ENCODE peak calls at places on chromosomes 7 and 10, in six cellular contexts. E is tibial nerve; A is NCI-H446; Q is posterior vena cava; S is central memory CD8-positive, alpha-beta T cell; W is BE2C. B is an unnamed sample.

GRCh38 chr10:25014579-25014978 is 1.4 kb downstream of the ENKUR start:
- DNase-seq in S (no peak), Q (no peak), W (no peak), E (no peak), A (no peak), B (no peak)

GRCh38 chr7:81770823-81771222 is 976 bp upstream of the HGF start:
- DNase-seq in E (no peak), A (no peak), Q (no peak), W (no peak), S (no peak), B (no peak)

GRCh38 chr10:7438196-7438986 is 27.6 kb upstream of the SFMBT2 start:
- DNase-seq in E (no peak), Q (no peak), A (no peak), S (no peak), W (no peak), B (peak)

GRCh38 chr7:110514973-110515372 is 576.0 kb upstream of the LRRN3 start:
- DNase-seq in A (no peak), S (no peak), Q (no peak), E (no peak), W (no peak), B (no peak)

GRCh38 chr7:141685285-141686035 is 16.5 kb downstream of the DENND11 start:
- DNase-seq in S (no peak), E (no peak), Q (no peak), A (peak), W (no peak), B (no peak)

GRCh38 chr10:118116555-118117311 is 70.0 kb upstream of the RAB11FIP2 start:
- DNase-seq in A (no peak), W (peak), E (no peak), S (no peak), Q (no peak), B (peak)

GRCh38 chr7:101185258-101185839 is 5.3 kb upstream of the NAT16 start:
- DNase-seq in Q (no peak), A (no peak), E (no peak), S (no peak), W (no peak), B (no peak)

GRCh38 chr10:48608279-48608681 is 3.4 kb upstream of the ARHGAP22 start:
- DNase-seq in S (peak), Q (no peak), E (no peak), A (no peak), W (peak), B (peak)

GRCh38 chr7:97555845-97556431 is 175.9 kb upstream of the TAC1 start:
- DNase-seq in Q (no peak), S (no peak), W (no peak), E (no peak), A (peak), B (no peak)